ENCODE peak calls at places on chromosomes 7 and 10, in ten cellular contexts. P, U, R, T, I, K, J, L, Z and M are unnamed samples.

GRCh38 chr7:135369405-135369804 is 135.8 kb downstream of the STRA8 start:
- DNase-seq in P (no peak), U (no peak), R (no peak), T (no peak), I (no peak), K (no peak), J (no peak), L (no peak), Z (no peak), M (no peak)

GRCh38 chr7:28180364-28181147 is at the start of gene JAZF1:
- DNase-seq in P (no peak), U (peak; percentile 69), R (no peak), T (peak; percentile 80), I (peak; percentile 49), K (peak; percentile 4), J (peak; percentile 88), L (peak; percentile 84), Z (peak; percentile 49), M (peak; percentile 39)

GRCh38 chr7:44325811-44326241 is 432 bp upstream of the CAMK2B start:
- DNase-seq in P (no peak), U (no peak), R (no peak), T (no peak), I (no peak), K (no peak), J (peak; percentile 62), L (no peak), Z (no peak), M (no peak)

GRCh38 chr7:28442540-28443420 is 30.5 kb downstream of the CREB5 start:
- DNase-seq in P (peak; percentile 38), U (no peak), R (no peak), T (no peak), I (no peak), K (peak; percentile 35), J (no peak), L (no peak), Z (no peak), M (no peak)

GRCh38 chr10:34547283-34547682 is 267.8 kb downstream of the PARD3 start:
- DNase-seq in P (no peak), U (no peak), R (no peak), T (no peak), I (peak; percentile 9), K (no peak), J (no peak), L (no peak), Z (no peak), M (no peak)

GRCh38 chr7:158829021-158829341 is 328 bp downstream of the ESYT2 start:
- DNase-seq in P (peak; percentile 51), U (peak; percentile 64), R (peak; percentile 79), T (peak; percentile 63), I (peak; percentile 84), K (peak; percentile 93), J (peak; percentile 43), L (peak; percentile 85), Z (peak; percentile 48), M (peak; percentile 76)

GRCh38 chr7:112770051-112770450 is 20.1 kb downstream of the TMEM168 start:
- DNase-seq in P (peak; percentile 90), U (no peak), R (no peak), T (no peak), I (no peak), K (no peak), J (no peak), L (no peak), Z (no peak), M (peak; percentile 87)

GRCh38 chr7:35430547-35431153 is 176.8 kb upstream of the TBX20 start:
- DNase-seq in P (no peak), U (no peak), R (no peak), T (peak; percentile 52), I (peak; percentile 11), K (peak; percentile 50), J (peak; percentile 68), L (no peak), Z (no peak), M (peak; percentile 39)

GRCh38 chr7:88092676-88092999 is 127.2 kb downstream of the SRI start:
- DNase-seq in P (no peak), U (no peak), R (no peak), T (no peak), I (no peak), K (no peak), J (no peak), L (no peak), Z (no peak), M (no peak)

GRCh38 chr10:92387289-92387940 is 96.4 kb downstream of the MARCHF5 start:
- DNase-seq in P (no peak), U (peak; percentile 41), R (peak; percentile 22), T (peak; percentile 96), I (peak; percentile 86), K (peak; percentile 63), J (peak; percentile 96), L (no peak), Z (no peak), M (peak; percentile 88)

GRCh38 chr7:47291461-47292051 is 290.4 kb downstream of the TNS3 start:
- DNase-seq in P (peak; percentile 91), U (no peak), R (peak; percentile 96), T (no peak), I (peak; percentile 84), K (peak; percentile 73), J (no peak), L (no peak), Z (no peak), M (peak; percentile 94)

GRCh38 chr7:119197872-119198527 is 973.5 kb downstream of the ANKRD7 start:
- DNase-seq in P (peak; percentile 33), U (peak; percentile 19), R (no peak), T (peak; percentile 41), I (peak; percentile 39), K (peak; percentile 61), J (peak; percentile 68), L (no peak), Z (no peak), M (peak; percentile 56)

GRCh38 chr10:86440874-86441838 is 74.6 kb upstream of the GRID1 start:
- DNase-seq in P (peak; percentile 81), U (no peak), R (peak; percentile 39), T (no peak), I (peak; percentile 80), K (no peak), J (no peak), L (no peak), Z (no peak), M (peak; percentile 39)

GRCh38 chr7:124155400-124156022 is 122.6 kb upstream of the TMEM229A start:
- DNase-seq in P (no peak), U (no peak), R (no peak), T (no peak), I (peak; percentile 41), K (peak; percentile 15), J (no peak), L (no peak), Z (no peak), M (peak; percentile 40)
- TF ChIP-seq CTCF in P (peak; percentile 70), U (peak; percentile 29), R (peak; percentile 28), T (peak; percentile 47), I (peak; percentile 60), K (peak; percentile 21), J (peak; percentile 79), L (peak; percentile 57), Z (peak; percentile 71), M (peak; percentile 58)

DNA sequence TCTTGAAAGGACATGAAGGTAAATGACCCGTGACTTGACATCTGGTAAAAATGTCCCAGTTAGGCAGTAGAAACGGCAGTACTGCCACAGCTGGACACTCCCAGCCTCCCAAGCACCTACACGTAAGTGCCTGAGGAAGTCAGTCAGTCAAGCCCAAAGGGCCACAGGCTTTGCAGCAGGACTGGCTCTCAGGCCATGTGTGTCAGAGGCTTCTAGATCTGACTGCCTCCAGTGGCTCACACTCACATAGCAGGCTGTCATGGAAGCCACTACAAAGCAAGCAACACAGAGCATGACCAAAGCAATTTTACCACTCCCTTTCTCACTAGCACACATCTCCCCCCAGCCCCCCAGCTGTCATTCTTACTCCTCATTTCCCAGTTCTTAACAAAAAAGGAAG is 17.8 kb upstream of the CCNJ start:
- DNase-seq in P (no peak), U (no peak), R (peak; percentile 7), T (peak; percentile 52), I (peak; percentile 3), K (peak; percentile 63), J (peak; percentile 76), L (no peak), Z (no peak), M (peak; percentile 23)
- TF ChIP-seq CTCF in P (peak; percentile 18), U (no peak), R (peak; percentile 18), T (no peak), I (peak; percentile 27), K (peak; percentile 46), J (peak; percentile 52), L (no peak), Z (no peak), M (peak; percentile 9)

GRCh38 chr10:13439771-13440708 is 88.8 kb downstream of the BEND7 start:
- DNase-seq in P (peak; percentile 16), U (peak; percentile 59), R (no peak), T (peak; percentile 79), I (peak; percentile 34), K (peak; percentile 42), J (peak; percentile 78), L (peak; percentile 68), Z (no peak), M (peak; percentile 53)
- TF ChIP-seq CTCF in P (peak; percentile 84), U (peak; percentile 92), R (peak; percentile 88), T (peak; percentile 86), I (peak; percentile 79), K (peak; percentile 73), J (peak; percentile 98), L (peak; percentile 88), Z (peak; percentile 76), M (peak; percentile 87)

GRCh38 chr7:142485617-142486226 is 227.9 kb upstream of the PRSS58 start:
- DNase-seq in P (no peak), U (no peak), R (no peak), T (peak; percentile 63), I (peak; percentile 13), K (peak; percentile 22), J (peak; percentile 49), L (no peak), Z (no peak), M (peak; percentile 43)

GRCh38 chr7:142478479-142479220 is 220.8 kb upstream of the PRSS58 start:
- DNase-seq in P (no peak), U (peak; percentile 22), R (peak; percentile 58), T (peak; percentile 38), I (peak; percentile 65), K (peak; percentile 50), J (no peak), L (no peak), Z (no peak), M (peak; percentile 80)

GRCh38 chr7:142483659-142484317 is 225.9 kb upstream of the PRSS58 start:
- DNase-seq in P (no peak), U (no peak), R (no peak), T (no peak), I (no peak), K (no peak), J (no peak), L (no peak), Z (no peak), M (no peak)

GRCh38 chr7:142482899-142483658 is 225.2 kb upstream of the PRSS58 start:
- DNase-seq in P (no peak), U (no peak), R (peak; percentile 55), T (peak; percentile 79), I (peak; percentile 60), K (peak; percentile 58), J (peak; percentile 61), L (no peak), Z (peak; percentile 57), M (peak; percentile 63)

GRCh38 chr7:142481548-142481947 is 223.7 kb upstream of the PRSS58 start:
- DNase-seq in P (no peak), U (no peak), R (peak; percentile 34), T (no peak), I (no peak), K (no peak), J (no peak), L (no peak), Z (no peak), M (no peak)
- TF ChIP-seq CTCF in P (no peak), U (no peak), R (peak; percentile 55), T (no peak), I (no peak), K (no peak), J (peak; percentile 27), L (no peak), Z (no peak), M (no peak)

GRCh38 chr10:69774596-69774995 is 27.1 kb upstream of the COL13A1 start:
- DNase-seq in P (no peak), U (no peak), R (no peak), T (no peak), I (no peak), K (no peak), J (no peak), L (no peak), Z (no peak), M (no peak)
- TF ChIP-seq CTCF in P (peak; percentile 7), U (no peak), R (no peak), T (no peak), I (no peak), K (no peak), J (no peak), L (no peak), Z (no peak), M (no peak)